ENCODE peak calls at places on chromosomes 11 and 22, in six cellular contexts. V is endothelial cell, A is GM12865, K is lung, E is epithelial cell of esophagus, B is fibroblast of lung. X is an unnamed sample.

GRCh38 chr11:67486481-67487195 is 3.8 kb downstream of the AIP start:
- DNase-seq in K (no peak), A (peak; percentile 90), E (no peak), V (no peak), B (no peak), X (no peak)

GRCh38 chr22:23233084-23233501 is 52.8 kb downstream of the BCR start:
- DNase-seq in K (no peak), B (peak; percentile 31), A (no peak), V (peak; percentile 13), E (no peak), X (peak; percentile 47)

GRCh38 chr11:46838501-46838900 is 7.6 kb downstream of the CKAP5 start:
- DNase-seq in E (no peak), A (no peak), V (no peak), K (no peak), B (no peak), X (no peak)

GRCh38 chr11:126871792-126872191 is 128.8 kb downstream of the KIRREL3 start:
- DNase-seq in V (no peak), B (no peak), K (no peak), A (no peak), E (no peak), X (no peak)

GRCh38 chr22:26590525-26590858 is 560 bp upstream of the TPST2 start:
- DNase-seq in A (no peak), E (no peak), K (no peak), B (peak; percentile 30), V (no peak), X (no peak)

GRCh38 chr11:34267440-34267839 is 90.4 kb downstream of the ABTB2 start:
- DNase-seq in V (no peak), E (no peak), K (no peak), B (no peak), A (no peak), X (no peak)

GRCh38 chr11:2383823-2384722 is 7.0 kb downstream of the CD81 start:
- DNase-seq in E (peak; percentile 68), B (no peak), K (peak; percentile 49), A (peak; percentile 84), V (no peak), X (no peak)

GRCh38 chr22:47196493-47196849 is 434.0 kb downstream of the TBC1D22A start:
- DNase-seq in V (no peak), A (no peak), B (no peak), E (no peak), K (no peak), X (no peak)

GRCh38 chr11:18720811-18721575 is 5.0 kb downstream of the IGSF22 start:
- DNase-seq in K (peak; percentile 76), V (peak; percentile 69), B (peak; percentile 57), A (peak; percentile 33), E (peak; percentile 71), X (peak; percentile 92)

GRCh38 chr22:43796567-43796966 is 15.5 kb downstream of the EFCAB6 start:
- DNase-seq in A (no peak), E (peak; percentile 59), B (peak; percentile 72), V (peak; percentile 16), K (no peak), X (no peak)

GRCh38 chr11:35146074-35146521 is 7.1 kb downstream of the CD44 start:
- DNase-seq in A (peak; percentile 91), E (peak; percentile 94), K (no peak), V (no peak), B (no peak), X (no peak)

GRCh38 chr22:49958462-49958921 is 2.1 kb upstream of the PIM3 start:
- DNase-seq in A (no peak), V (no peak), E (no peak), B (no peak), K (no peak), X (peak; percentile 11)

GRCh38 chr11:106879029-106879428 is 139.2 kb downstream of the GUCY1A2 start:
- DNase-seq in K (no peak), V (no peak), A (no peak), E (peak; percentile 14), B (no peak), X (no peak)

GRCh38 chr22:23542933-23543332 is 37.2 kb downstream of the IGLL1 start:
- DNase-seq in V (no peak), K (no peak), A (no peak), B (peak; percentile 27), E (peak; percentile 32), X (no peak)

GRCh38 chr11:6219359-6219758 is 14.0 kb downstream of the C11orf42 start:
- DNase-seq in E (peak; percentile 93), K (no peak), V (peak; percentile 15), B (peak; percentile 87), A (no peak), X (no peak)

GRCh38 chr11:47716692-47717091 is 1.5 kb upstream of the AGBL2 start:
- DNase-seq in B (no peak), A (peak; percentile 13), K (peak; percentile 17), V (no peak), E (peak; percentile 14), X (no peak)

GRCh38 chr11:107172996-107173395 is 154.7 kb upstream of the GUCY1A2 start:
- DNase-seq in E (peak; percentile 52), A (no peak), B (no peak), V (no peak), K (no peak), X (no peak)

GRCh38 chr11:14095882-14096281 is 133.4 kb downstream of the SPON1 start:
- DNase-seq in V (no peak), K (no peak), B (no peak), A (no peak), E (no peak), X (no peak)

GRCh38 chr22:40533712-40534378 is 102.7 kb downstream of the MRTFA start:
- DNase-seq in B (peak; percentile 72), V (no peak), A (peak; percentile 89), E (peak; percentile 73), K (no peak), X (no peak)

GRCh38 chr11:102288745-102289083 is 28.6 kb upstream of the BIRC3 start:
- DNase-seq in A (no peak), E (no peak), B (no peak), K (no peak), V (no peak), X (no peak)

GRCh38 chr22:28029201-28029948 is 110.3 kb upstream of the PITPNB start:
- DNase-seq in V (peak; percentile 44), K (peak; percentile 59), E (no peak), B (peak; percentile 65), A (no peak), X (no peak)

GRCh38 chr11:110095554-110095953 is 2.4 kb downstream of the ZC3H12C start:
- DNase-seq in A (no peak), B (no peak), E (peak; percentile 87), V (no peak), K (no peak), X (no peak)

GRCh38 chr11:38131535-38131934 is 1533.5 kb upstream of the RAG2 start:
- DNase-seq in V (no peak), E (no peak), B (no peak), K (no peak), A (no peak), X (no peak)

GRCh38 chr11:119062779-119063178 is 4.8 kb upstream of the VPS11 start:
- DNase-seq in B (peak; percentile 73), E (peak; percentile 46), A (no peak), K (no peak), V (no peak), X (no peak)

GRCh38 chr11:123197711-123198110 is 2.7 kb upstream of the CLMP start:
- DNase-seq in A (no peak), V (no peak), E (peak; percentile 98), K (no peak), B (peak; percentile 82), X (no peak)

GRCh38 chr22:22380098-22381030 is 128.2 kb downstream of the ZNF280B start:
- DNase-seq in K (no peak), A (peak; percentile 35), V (peak; percentile 56), E (no peak), B (no peak), X (peak; percentile 58)

DNA sequence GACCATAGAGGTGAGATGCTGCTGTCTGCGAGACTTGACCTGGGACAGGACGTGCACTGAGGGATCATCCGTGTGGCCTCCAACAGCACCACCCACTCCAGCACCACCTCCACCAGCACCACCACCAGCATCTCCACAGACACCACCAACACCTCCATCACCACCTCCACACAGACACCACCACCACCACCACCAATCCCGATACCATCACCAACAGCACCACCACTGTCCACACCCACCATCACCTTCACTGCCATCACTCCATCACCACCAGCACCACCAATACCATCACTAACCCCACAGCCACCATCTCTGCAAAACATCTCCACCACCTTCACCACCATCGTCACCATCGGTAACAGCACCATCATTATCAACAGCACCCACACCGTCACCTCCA is 26.6 kb upstream of the SLC22A12 start:
- DNase-seq in E (no peak), B (no peak), A (no peak), K (no peak), V (no peak), X (no peak)
- TF ChIP-seq CTCF in E (no peak), B (no peak), A (no peak), K (no peak), V (no peak), X (no peak)

GRCh38 chr11:76551400-76551799 is 106.6 kb downstream of the EMSY start:
- DNase-seq in B (peak; percentile 41), E (peak; percentile 7), A (no peak), V (no peak), K (no peak), X (no peak)
- TF ChIP-seq CTCF in B (no peak), E (peak; percentile 30), A (no peak), V (no peak), K (no peak), X (no peak)

GRCh38 chr22:37732699-37733607 is 36.1 kb downstream of the TRIOBP start:
- DNase-seq in A (no peak), E (no peak), V (no peak), K (no peak), B (no peak), X (no peak)

GRCh38 chr22:37735054-37735453 is 38.2 kb downstream of the TRIOBP start:
- DNase-seq in V (peak; percentile 67), B (peak; percentile 37), E (no peak), K (no peak), A (no peak), X (peak; percentile 85)

GRCh38 chr22:37734402-37734700 is 37.5 kb downstream of the TRIOBP start:
- DNase-seq in A (no peak), V (no peak), E (no peak), K (no peak), B (no peak), X (no peak)

GRCh38 chr22:37733625-37734401 is 37.0 kb downstream of the TRIOBP start:
- DNase-seq in E (no peak), B (no peak), V (no peak), A (no peak), K (no peak), X (no peak)

DNA sequence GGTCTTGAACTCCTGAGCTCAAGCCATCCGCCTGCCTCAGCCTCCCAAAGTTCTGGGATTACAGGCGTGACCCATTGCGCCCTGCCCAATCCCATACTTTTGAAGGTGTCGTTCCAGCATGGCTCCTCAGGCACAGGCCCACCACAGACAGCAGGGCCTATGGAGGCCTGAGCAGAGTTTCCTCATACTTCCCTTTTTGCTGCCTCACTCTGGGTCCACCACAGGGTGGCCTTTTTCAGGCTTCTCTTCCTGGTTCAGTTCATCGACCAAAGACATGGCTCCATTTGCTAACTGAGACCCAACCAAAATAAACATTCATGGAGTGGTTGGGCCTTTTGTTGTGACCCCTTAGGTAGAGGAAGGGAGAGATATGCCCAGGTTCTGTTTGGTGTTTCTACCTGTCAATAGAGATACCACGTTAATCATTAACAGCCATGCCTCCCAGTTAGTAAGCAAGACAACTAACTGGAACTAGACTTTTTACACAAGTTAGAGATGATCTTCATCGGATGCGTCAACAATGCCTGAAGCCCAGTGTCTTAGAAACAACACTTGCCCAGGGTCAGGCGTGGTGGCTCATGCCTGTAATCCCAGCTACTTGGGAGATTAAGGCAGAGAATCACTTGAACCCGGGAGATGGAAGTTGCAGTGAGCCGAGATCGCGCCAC is 35.1 kb downstream of the TRIOBP start:
- DNase-seq in E (no peak), V (no peak), K (no peak), B (no peak), A (no peak), X (no peak)
- TF ChIP-seq CTCF in E (peak; percentile 20), V (no peak), K (no peak), B (no peak), A (no peak), X (no peak)

GRCh38 chr11:70066628-70067027 is 11.5 kb upstream of the ANO1 start:
- DNase-seq in A (no peak), B (no peak), E (no peak), V (no peak), K (no peak), X (no peak)
- TF ChIP-seq CTCF in A (no peak), B (no peak), E (no peak), V (no peak), K (no peak), X (no peak)

X was measured in glutamatergic neuron.